ENCODE peak calls at places on chromosomes 16 and 17, in seven cellular contexts. S is A673, Y is stomach, P is upper lobe of right lung, B is adrenal gland, T is AG04450, I is thoracic aorta. F is an unnamed sample.

GRCh38 chr16:89193021-89193575 is 7.2 kb downstream of the SLC22A31 start:
- DNase-seq in B (peak), T (no peak), I (no peak), P (peak), Y (peak), S (peak), F (no peak)

GRCh38 chr16:24838554-24839266 is 7.1 kb upstream of the SLC5A11 start:
- DNase-seq in Y (no peak), S (peak), P (no peak), I (peak), B (no peak), T (no peak), F (no peak)

GRCh38 chr16:88799569-88800276 is 3.9 kb upstream of the CDT1 start:
- DNase-seq in B (no peak), S (no peak), P (no peak), I (no peak), T (no peak), Y (no peak), F (no peak)

GRCh38 chr17:9274119-9274445 is 252.8 kb downstream of the NTN1 start:
- DNase-seq in P (no peak), Y (no peak), S (no peak), B (no peak), T (no peak), I (no peak), F (no peak)

GRCh38 chr16:12535535-12536411 is 267.9 kb downstream of the CPPED1 start:
- DNase-seq in B (no peak), S (no peak), P (no peak), I (no peak), Y (no peak), T (no peak), F (no peak)

GRCh38 chr17:70808596-70808995 is 639.3 kb downstream of the KCNJ2 start:
- DNase-seq in S (peak), I (no peak), P (no peak), T (no peak), B (no peak), Y (no peak), F (no peak)

GRCh38 chr17:46733837-46734516 is 84.5 kb downstream of the WNT3 start:
- DNase-seq in I (no peak), B (no peak), P (no peak), T (no peak), S (no peak), Y (no peak), F (no peak)

GRCh38 chr17:40075216-40076100 is 12.7 kb downstream of the THRA start:
- DNase-seq in Y (peak), P (peak), T (no peak), B (peak), I (peak), S (peak), F (peak)

GRCh38 chr16:4593069-4593468 is 21.6 kb downstream of the UBALD1 start:
- DNase-seq in B (no peak), Y (no peak), P (no peak), S (no peak), I (no peak), T (no peak), F (peak)

GRCh38 chr16:47139561-47140185 is 4.1 kb downstream of the NETO2 start:
- DNase-seq in B (no peak), T (no peak), Y (no peak), S (peak), P (no peak), I (no peak), F (no peak)

GRCh38 chr16:74954763-74955162 is 30.2 kb downstream of the WDR59 start:
- DNase-seq in Y (no peak), P (no peak), S (no peak), I (no peak), B (no peak), T (no peak), F (no peak)

GRCh38 chr17:72095316-72095715 is 25.5 kb upstream of the SOX9 start:
- DNase-seq in P (no peak), Y (no peak), T (no peak), B (no peak), I (no peak), S (no peak), F (no peak)

GRCh38 chr17:82884923-82885322 is 45.1 kb upstream of the ZNF750 start:
- DNase-seq in T (no peak), P (no peak), I (no peak), B (no peak), S (no peak), Y (no peak), F (no peak)

GRCh38 chr16:2091722-2092620 is 43.7 kb downstream of the PKD1 start:
- DNase-seq in I (no peak), P (no peak), Y (peak), T (no peak), S (no peak), B (no peak), F (no peak)

GRCh38 chr17:77553459-77554066 is 404.9 kb upstream of the TNRC6C start:
- DNase-seq in T (no peak), I (no peak), B (no peak), Y (no peak), S (no peak), P (no peak), F (no peak)

GRCh38 chr16:73126453-73126853 is 78.5 kb upstream of the ZFHX3 start:
- DNase-seq in S (peak), T (no peak), P (no peak), B (no peak), Y (no peak), I (no peak), F (no peak)

GRCh38 chr16:87186440-87186839 is 130.8 kb downstream of the C16orf95 start:
- DNase-seq in P (no peak), S (peak), I (no peak), T (no peak), B (no peak), Y (no peak), F (no peak)

GRCh38 chr16:73572135-73572534 is 524.2 kb upstream of the ZFHX3 start:
- DNase-seq in Y (peak), T (no peak), P (peak), I (no peak), S (peak), B (peak), F (peak)

GRCh38 chr17:3886776-3887175 is 6.1 kb downstream of the CAMKK1 start:
- DNase-seq in P (no peak), Y (no peak), T (no peak), B (no peak), S (no peak), I (no peak), F (no peak)

GRCh38 chr16:57061084-57061905 is 31.1 kb upstream of the CPNE2 start:
- DNase-seq in S (peak), I (peak), B (peak), P (peak), T (no peak), Y (peak), F (peak)

GRCh38 chr16:86761117-86761971 is 183.0 kb downstream of the FOXL1 start:
- DNase-seq in Y (peak), P (no peak), I (peak), S (peak), B (peak), T (no peak), F (peak)

GRCh38 chr17:42399121-42399520 is 10.9 kb upstream of the STAT3 start:
- DNase-seq in I (no peak), S (no peak), B (no peak), P (no peak), Y (no peak), T (no peak), F (no peak)

GRCh38 chr16:67406111-67406593 is 10.1 kb downstream of the ZDHHC1 start:
- DNase-seq in I (no peak), P (no peak), B (no peak), T (no peak), S (no peak), Y (no peak), F (no peak)

GRCh38 chr16:89397331-89397861 is 93.0 kb downstream of the ANKRD11 start:
- DNase-seq in Y (no peak), I (no peak), B (no peak), T (no peak), P (no peak), S (no peak), F (no peak)

GRCh38 chr17:31858647-31859486 is at the start of gene COPRS:
- DNase-seq in Y (peak), P (peak), I (peak), S (peak), T (peak), B (peak), F (peak)

GRCh38 chr17:35578929-35579448 is 618 bp upstream of the PEX12 start:
- DNase-seq in I (no peak), B (no peak), T (no peak), P (no peak), Y (no peak), S (no peak), F (no peak)

GRCh38 chr17:81094224-81094743 is 59.3 kb downstream of the BAIAP2 start:
- DNase-seq in P (no peak), S (no peak), I (no peak), Y (no peak), B (no peak), T (no peak), F (no peak)

GRCh38 chr17:64635647-64636305 is 26.3 kb downstream of the SMURF2 start:
- DNase-seq in S (no peak), T (peak), P (no peak), I (no peak), Y (no peak), B (no peak), F (no peak)

GRCh38 chr16:11393861-11394592 is 48.8 kb downstream of the RMI2 start:
- DNase-seq in Y (no peak), S (no peak), B (no peak), P (peak), T (no peak), I (no peak), F (no peak)

GRCh38 chr16:68778551-68779231 is 41.6 kb downstream of the CDH1 start:
- DNase-seq in S (no peak), I (no peak), Y (peak), B (no peak), T (no peak), P (no peak), F (no peak)
- H3K27ac ChIP-seq in S (no peak), I (no peak), Y (peak), B (no peak), T (no peak), P (peak), F (no peak)

DNA sequence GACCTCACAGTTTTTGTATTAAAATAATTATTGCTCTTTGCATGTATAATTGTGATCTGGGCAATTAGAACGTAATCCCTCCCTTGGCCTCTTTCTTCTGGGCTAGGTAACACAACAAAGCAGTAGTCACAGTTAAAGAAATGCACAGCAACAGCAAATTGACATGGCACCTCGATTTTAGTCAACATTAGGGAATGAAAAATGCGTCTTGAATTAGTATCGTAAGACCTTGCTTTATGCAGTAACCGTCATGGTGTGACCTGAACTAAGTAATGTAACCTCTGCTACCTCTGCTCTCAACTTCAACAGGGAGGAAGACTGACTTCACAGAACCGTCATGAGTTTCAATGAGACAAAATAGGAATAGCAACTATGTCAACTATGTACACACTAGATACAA is 265.4 kb upstream of the MAF start:
- DNase-seq in B (no peak), Y (no peak), I (no peak), P (no peak), T (no peak), S (no peak), F (no peak)
- H3K4me3 ChIP-seq in B (no peak), Y (no peak), I (no peak), P (no peak), T (no peak), S (no peak), F (no peak)

DNA sequence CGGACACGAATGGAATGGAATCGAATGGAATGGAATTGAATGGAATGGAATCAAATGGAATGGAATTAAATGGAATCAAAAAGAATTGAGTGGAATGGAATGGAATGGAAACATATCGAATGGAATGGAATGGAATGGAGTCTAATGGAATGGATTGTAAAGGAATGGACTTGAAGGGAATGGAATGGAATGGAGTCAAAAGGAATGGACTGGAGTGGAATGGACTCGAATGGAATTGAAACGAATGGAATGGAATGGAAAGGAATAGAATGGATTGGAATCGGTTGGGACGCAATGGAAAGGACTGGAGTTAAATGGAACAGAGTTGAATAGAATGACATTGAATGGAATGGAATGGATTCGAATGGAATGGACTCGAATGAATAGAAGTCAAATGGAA is 486.9 kb upstream of the WSB1 start:
- DNase-seq in T (no peak), I (no peak), P (no peak), Y (no peak), S (no peak), B (no peak), F (no peak)
- TF ChIP-seq CTCF in T (no peak), I (no peak), P (no peak), Y (no peak), S (no peak), B (no peak), F (no peak)

GRCh38 chr16:54647731-54648221 is 282.9 kb upstream of the IRX5 start:
- DNase-seq in T (no peak), S (no peak), B (no peak), P (no peak), I (no peak), Y (no peak), F (no peak)
- H3K27ac ChIP-seq in T (no peak), S (no peak), B (no peak), P (no peak), I (peak), Y (peak), F (no peak)